ENCODE peak calls at places on chromosomes 1 and 21, in nine cellular contexts. Y is SK-N-SH, N is transverse colon, J is K562, O is esophagus muscularis mucosa, Q is sigmoid colon, P is H1, M is upper lobe of left lung, I is HepG2. E is an unnamed sample.

GRCh38 chr1:202046748-202047708 is 36.6 kb downstream of the ELF3 start:
- DNase-seq in Y (no peak), N (peak; percentile 55), J (peak; percentile 9), O (no peak), Q (no peak), P (no peak), M (no peak), I (peak; percentile 63), E (peak; percentile 45)

GRCh38 chr1:205791568-205792180 is 16.4 kb upstream of the RAB29 start:
- DNase-seq in Y (peak; percentile 82), N (peak; percentile 63), J (peak; percentile 86), O (no peak), Q (no peak), P (peak; percentile 70), M (no peak), I (peak; percentile 48), E (peak; percentile 72)

GRCh38 chr1:164692420-164692819 is 133.4 kb downstream of the PBX1 start:
- DNase-seq in Y (no peak), N (no peak), J (no peak), O (no peak), Q (no peak), P (no peak), M (no peak), I (no peak), E (no peak)

GRCh38 chr1:241591317-241591716 is 48.9 kb downstream of the CHML start:
- DNase-seq in Y (no peak), N (no peak), J (no peak), O (no peak), Q (no peak), P (no peak), M (no peak), I (no peak), E (no peak)

GRCh38 chr1:183476081-183476480 is 3.8 kb downstream of the SMG7 start:
- DNase-seq in Y (no peak), N (no peak), J (peak; percentile 45), O (no peak), Q (no peak), P (no peak), M (no peak), I (no peak), E (no peak)

GRCh38 chr1:163071381-163072255 is 2.5 kb downstream of the RGS4 start:
- DNase-seq in Y (peak; percentile 44), N (peak; percentile 46), J (peak; percentile 58), O (no peak), Q (peak; percentile 79), P (peak; percentile 63), M (no peak), I (peak; percentile 30), E (peak; percentile 68)

GRCh38 chr21:46634966-46635323 is 529 bp upstream of the PRMT2 start:
- DNase-seq in Y (peak; percentile 80), N (no peak), J (peak; percentile 79), O (peak; percentile 94), Q (peak; percentile 90), P (no peak), M (no peak), I (peak; percentile 70), E (peak; percentile 40)

GRCh38 chr1:200033511-200034261 is 6.2 kb downstream of the NR5A2 start:
- DNase-seq in Y (no peak), N (peak; percentile 75), J (no peak), O (no peak), Q (no peak), P (peak; percentile 59), M (no peak), I (no peak), E (no peak)

GRCh38 chr21:44637018-44637850 is at the start of gene KRTAP10-10:
- DNase-seq in Y (no peak), N (no peak), J (no peak), O (peak; percentile 53), Q (no peak), P (no peak), M (peak; percentile 58), I (no peak), E (peak; percentile 17)

GRCh38 chr1:32965251-32965643 is 638 bp upstream of the RNF19B start:
- DNase-seq in Y (no peak), N (no peak), J (no peak), O (no peak), Q (no peak), P (no peak), M (no peak), I (no peak), E (no peak)

GRCh38 chr21:27725916-27726315 is 759.0 kb upstream of the ADAMTS5 start:
- DNase-seq in Y (no peak), N (no peak), J (no peak), O (no peak), Q (peak; percentile 77), P (no peak), M (no peak), I (no peak), E (no peak)

GRCh38 chr1:35519432-35519831 is 37.8 kb downstream of the KIAA0319L start:
- DNase-seq in Y (no peak), N (no peak), J (no peak), O (no peak), Q (no peak), P (no peak), M (no peak), I (no peak), E (no peak)

DNA sequence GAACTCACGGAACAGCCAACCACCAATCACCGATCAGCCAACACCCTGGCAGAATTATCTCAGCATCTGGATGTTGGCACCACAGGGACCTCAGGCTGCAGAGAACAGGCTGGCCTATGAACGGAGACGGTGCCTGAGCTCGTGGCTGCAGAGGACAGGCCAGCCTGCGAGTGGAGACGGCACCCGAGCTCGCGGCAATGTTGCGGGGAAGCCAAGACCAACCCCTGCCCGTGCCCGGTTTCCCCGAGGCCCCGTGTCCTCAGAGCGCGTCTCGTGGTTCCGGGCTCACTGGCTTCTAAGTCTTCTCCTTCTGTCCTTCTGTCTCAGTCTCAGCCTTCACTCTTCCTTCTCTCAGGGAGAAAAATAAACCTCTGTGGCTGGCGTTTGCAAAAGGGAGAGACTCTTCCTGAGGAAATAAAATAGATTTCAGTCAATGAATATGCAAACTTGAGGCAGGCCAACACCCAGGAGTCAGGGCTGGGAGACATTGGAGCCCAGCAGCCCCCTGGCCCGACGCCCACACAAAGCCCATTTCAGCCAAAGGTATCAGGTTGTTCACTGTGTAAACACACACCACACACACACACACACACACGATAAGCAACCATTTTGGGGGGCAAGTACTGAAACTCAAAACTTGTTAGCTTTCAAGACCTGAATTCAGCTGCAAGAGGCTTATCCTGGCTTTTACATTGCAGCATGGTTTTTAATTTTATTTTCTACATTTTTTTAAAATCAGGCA is 67.7 kb downstream of the SIK1 start:
- DNase-seq in Y (no peak), N (no peak), J (no peak), O (no peak), Q (no peak), P (no peak), M (peak; percentile 68), I (no peak), E (no peak)
- H3K4me1 ChIP-seq in Y (no peaks in the 10 kb centered on the region), N (no peaks in the 10 kb centered on the region), J (peaks cover 28% of the 10 kb centered on the region), O (peaks cover 13% of the 10 kb centered on the region), Q (peaks cover 14% of the 10 kb centered on the region), P (peaks cover 2% of the 10 kb centered on the region), M (peaks cover 2% of the 10 kb centered on the region), I (peaks cover 39% of the 10 kb centered on the region), E (peaks cover 29% of the 10 kb centered on the region)

GRCh38 chr1:24969616-24970398 is 39.7 kb upstream of the RUNX3 start:
- DNase-seq in Y (no peak), N (no peak), J (no peak), O (no peak), Q (no peak), P (peak; percentile 59), M (peak; percentile 32), I (no peak), E (no peak)

GRCh38 chr1:24967962-24968361 is 37.9 kb upstream of the RUNX3 start:
- DNase-seq in Y (no peak), N (no peak), J (no peak), O (no peak), Q (no peak), P (no peak), M (no peak), I (no peak), E (no peak)

GRCh38 chr1:24970399-24970753 is 40.3 kb upstream of the RUNX3 start:
- DNase-seq in Y (no peak), N (no peak), J (peak; percentile 48), O (no peak), Q (no peak), P (no peak), M (no peak), I (peak; percentile 28), E (no peak)

GRCh38 chr1:24967555-24967954 is 37.5 kb upstream of the RUNX3 start:
- DNase-seq in Y (no peak), N (no peak), J (no peak), O (no peak), Q (no peak), P (no peak), M (no peak), I (no peak), E (no peak)

GRCh38 chr1:24968941-24969585 is 39.0 kb upstream of the RUNX3 start:
- DNase-seq in Y (no peak), N (no peak), J (no peak), O (no peak), Q (no peak), P (no peak), M (no peak), I (no peak), E (no peak)
- TF ChIP-seq EP300 in Y (no peak), N (no peak), J (no peak), O (no peak), Q (no peak), P (no peak), M (no peak), I (no peak), E (no peak)

GRCh38 chr1:93180723-93181613 is at the start of gene CCDC18:
- DNase-seq in Y (peak; percentile 49), N (no peak), J (peak; percentile 65), O (no peak), Q (no peak), P (no peak), M (no peak), I (peak; percentile 21), E (no peak)
- TF ChIP-seq POLR2AphosphoS5 in Y (peak; percentile 7), N (no peak), J (peak; percentile 56), O (no peak), Q (no peak), P (no peak), M (no peak), I (no peak), E (no peak)

GRCh38 chr1:110348050-110348449 is 8.9 kb downstream of the RBM15 start:
- DNase-seq in Y (no peak), N (no peak), J (no peak), O (no peak), Q (no peak), P (no peak), M (no peak), I (no peak), E (no peak)

GRCh38 chr1:110348771-110349170 is 9.6 kb downstream of the RBM15 start:
- DNase-seq in Y (no peak), N (no peak), J (no peak), O (no peak), Q (no peak), P (no peak), M (no peak), I (no peak), E (no peak)

GRCh38 chr1:110345480-110345879 is 6.3 kb downstream of the RBM15 start:
- DNase-seq in Y (no peak), N (no peak), J (no peak), O (no peak), Q (no peak), P (no peak), M (no peak), I (no peak), E (no peak)

GRCh38 chr1:110347182-110347893 is 8.2 kb downstream of the RBM15 start:
- DNase-seq in Y (no peak), N (no peak), J (no peak), O (no peak), Q (no peak), P (no peak), M (no peak), I (no peak), E (no peak)

GRCh38 chr1:110346690-110347089 is 7.5 kb downstream of the RBM15 start:
- DNase-seq in Y (no peak), N (no peak), J (no peak), O (no peak), Q (no peak), P (no peak), M (no peak), I (no peak), E (no peak)
- H3K4me1 ChIP-seq in Y (peaks cover 46% of the 10 kb centered on the region), N (peaks cover 73% of the 10 kb centered on the region), J (peaks cover 4% of the 10 kb centered on the region), O (peaks cover 58% of the 10 kb centered on the region), Q (peaks cover 61% of the 10 kb centered on the region), P (peaks cover 8% of the 10 kb centered on the region), M (peaks cover 59% of the 10 kb centered on the region), I (peaks cover 96% of the 10 kb centered on the region), E (peaks cover 74% of the 10 kb centered on the region)